ENCODE peak calls at places on chromosomes 13 and 19, in four cellular contexts. K is K562, S is GM12878, T is WTC11. G is an unnamed sample.

GRCh38 chr13:98847780-98848179 is 95.3 kb upstream of the SLC15A1 start:
- DNase-seq in K (peak), S (no peak), T (peak), G (no peak)

GRCh38 chr19:55383279-55383788 is 758 bp downstream of the TMEM238 start:
- DNase-seq in K (no peak), S (no peak), T (no peak), G (no peak)

GRCh38 chr19:13951799-13952153 is 533 bp upstream of the DCAF15 start:
- DNase-seq in K (no peak), S (no peak), T (no peak), G (no peak)

GRCh38 chr13:19618925-19619324 is 14.5 kb upstream of the MPHOSPH8 start:
- DNase-seq in K (peak), S (no peak), T (peak), G (peak)

GRCh38 chr19:10644351-10645007 is 9.7 kb upstream of the ILF3 start:
- DNase-seq in K (peak), S (no peak), T (peak), G (peak)

GRCh38 chr19:16654151-16654550 is 5.8 kb downstream of the SMIM7 start:
- DNase-seq in K (peak), S (no peak), T (no peak), G (peak)

GRCh38 chr19:45632468-45633196 is 6.6 kb downstream of the EML2 start:
- DNase-seq in K (peak), S (no peak), T (peak), G (no peak)

GRCh38 chr19:30353394-30353793 is 18.8 kb upstream of the ZNF536 start:
- DNase-seq in K (no peak), S (no peak), T (no peak), G (no peak)

GRCh38 chr13:100976993-100977392 is 302.4 kb upstream of the TMTC4 start:
- DNase-seq in K (no peak), S (no peak), T (no peak), G (no peak)

GRCh38 chr13:23020246-23020843 is 160.4 kb upstream of the SGCG start:
- DNase-seq in K (peak), S (peak), T (peak), G (peak)

GRCh38 chr13:108270442-108270841 is 924 bp downstream of the TNFSF13B start:
- DNase-seq in K (no peak), S (no peak), T (no peak), G (no peak)

GRCh38 chr19:17394891-17395415 is 957 bp upstream of the CCDC194 start:
- DNase-seq in K (peak), S (no peak), T (peak), G (no peak)

GRCh38 chr13:26951581-26952177 is 191.1 kb upstream of the GPR12 start:
- DNase-seq in K (no peak), S (no peak), T (no peak), G (peak)

DNA sequence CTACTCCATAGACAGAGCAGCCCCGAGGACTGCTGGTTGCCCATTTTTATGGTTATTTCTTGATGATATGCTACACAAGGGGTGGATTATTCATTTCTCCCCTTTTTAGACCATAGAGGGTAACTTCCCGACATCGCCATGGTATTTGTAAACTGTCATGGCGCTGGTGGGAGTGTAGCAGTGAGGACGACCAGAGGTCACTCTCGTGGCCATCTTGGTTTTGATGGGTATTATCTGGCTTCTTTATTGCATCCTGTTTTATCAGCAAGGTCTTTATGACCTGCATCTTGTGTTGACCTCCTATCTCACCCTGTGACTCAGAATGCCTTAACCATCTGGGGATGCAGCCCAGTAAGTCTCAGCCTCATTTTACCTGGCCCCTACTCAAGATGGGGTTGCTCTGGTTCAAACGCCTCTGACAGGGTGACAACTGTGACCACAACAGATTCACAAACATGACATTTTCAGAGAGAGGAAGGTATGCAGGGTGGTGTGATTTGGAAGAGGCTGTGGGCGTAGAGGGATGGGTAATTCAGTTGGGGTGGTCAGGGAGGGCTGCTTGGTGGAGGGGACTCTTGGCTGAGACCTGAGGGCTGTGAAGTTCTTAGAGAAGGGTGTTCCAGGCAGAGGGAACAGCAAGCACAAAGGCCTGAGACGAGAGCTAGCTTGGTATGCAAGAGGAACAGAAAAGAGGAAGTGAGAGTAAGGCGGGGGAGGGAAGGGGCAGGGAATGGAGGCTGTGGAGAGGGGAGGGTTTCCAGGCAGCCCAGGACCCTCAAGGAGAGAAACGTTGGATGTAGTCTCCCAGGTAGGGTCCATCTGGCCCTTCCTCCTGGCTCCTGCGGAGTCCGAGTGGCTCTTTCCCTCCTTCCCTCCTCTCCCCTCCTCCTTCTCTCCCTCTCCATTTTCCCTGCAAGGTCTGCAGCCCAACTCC is 23.5 kb downstream of the FAM187B start:
- DNase-seq in K (peak), S (peak), T (no peak), G (no peak)
- TF ChIP-seq ETV6 in K (no peak), S (no peak), T (no peak), G (no peak)

GRCh38 chr19:46674416-46675178 is 13.6 kb upstream of the DACT3 start:
- DNase-seq in K (peak), S (no peak), T (peak), G (no peak)
- TF ChIP-seq ETV6 in K (no peak), S (no peak), T (no peak), G (no peak)

DNA sequence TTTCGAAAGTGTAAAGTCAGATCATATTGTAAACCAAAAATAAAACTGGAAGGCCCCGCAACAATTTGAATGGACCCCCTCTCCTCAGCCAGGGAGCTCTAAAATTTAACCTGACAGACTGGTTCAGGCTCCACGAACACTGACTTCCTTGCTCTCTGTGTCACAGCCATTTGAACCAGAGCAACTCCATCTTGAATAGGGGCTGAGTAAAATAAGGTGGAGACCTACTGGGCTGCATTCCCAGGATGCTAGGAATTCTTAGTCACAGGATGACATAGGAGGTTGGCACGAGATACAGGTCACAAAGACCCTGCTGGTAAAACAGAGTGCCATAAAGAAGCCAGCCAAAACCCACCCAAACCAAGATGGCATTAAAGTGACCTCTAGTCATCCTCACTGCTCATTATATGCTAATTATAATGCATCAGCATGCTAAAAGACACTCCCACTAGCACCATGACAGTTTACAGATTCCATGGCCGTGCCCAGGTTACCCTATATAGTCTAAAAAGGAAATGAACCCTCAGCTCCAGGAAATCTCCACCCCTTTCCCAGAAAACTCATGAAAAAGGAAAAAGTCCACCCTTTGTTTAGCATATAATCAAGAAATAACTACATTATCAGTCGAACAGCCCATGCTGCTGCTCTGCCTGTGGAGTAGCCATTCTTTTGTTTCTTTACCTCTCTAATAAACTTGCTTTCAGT is 43.1 kb downstream of the RFXAP start:
- DNase-seq in K (no peak), S (no peak), T (no peak), G (no peak)
- TF ChIP-seq ETV6 in K (no peak), S (no peak), T (no peak), G (no peak)

DNA sequence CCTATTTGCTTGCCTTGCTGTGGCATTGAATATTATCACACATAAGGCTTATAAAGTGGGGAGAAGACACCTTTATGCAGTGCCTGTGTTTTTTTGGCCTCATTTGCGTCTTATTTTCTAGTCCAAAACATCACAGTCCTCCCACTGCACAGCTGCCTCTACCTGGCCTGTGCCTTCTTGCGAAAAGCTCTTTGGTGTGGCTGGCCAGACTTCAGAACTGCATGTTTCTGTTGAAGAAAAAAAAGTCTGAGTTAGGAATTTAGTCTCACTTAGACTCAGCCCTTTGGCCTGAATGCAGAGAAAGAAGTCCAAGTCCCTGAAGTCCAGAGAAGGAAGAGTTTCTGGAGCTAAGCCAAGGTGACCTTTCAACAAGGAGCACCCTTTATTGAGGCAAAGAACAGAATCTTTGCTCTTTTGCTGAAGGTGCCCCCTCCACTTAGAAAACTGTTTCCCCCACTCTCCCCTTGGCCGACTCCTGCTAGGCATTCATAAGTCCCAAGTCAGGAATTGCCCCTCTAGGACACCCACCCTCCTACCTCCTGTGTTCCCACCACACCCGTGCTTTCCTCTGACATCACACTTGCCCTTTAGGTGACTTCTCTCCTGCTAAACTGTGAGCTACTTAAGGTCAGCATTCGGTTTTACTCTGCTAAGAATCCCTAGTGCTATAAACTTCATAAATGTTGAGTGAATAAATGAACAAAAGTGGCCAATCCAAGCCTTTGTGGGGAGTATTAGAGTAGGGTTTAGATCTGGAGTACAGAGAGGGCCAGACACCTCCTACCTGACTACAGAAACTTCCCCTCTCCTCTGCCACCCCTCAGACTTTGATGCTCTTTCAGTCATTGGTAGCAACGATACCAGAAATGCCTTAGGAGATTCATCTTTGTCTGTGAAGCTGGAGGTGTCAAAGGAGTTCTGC is 226.8 kb downstream of the LACC1 start:
- DNase-seq in K (no peak), S (no peak), T (no peak), G (no peak)
- TF ChIP-seq ETV6 in K (no peak), S (no peak), T (no peak), G (no peak)

GRCh38 chr19:42250666-42251531 is 4.0 kb downstream of the ERF start:
- DNase-seq in K (no peak), S (no peak), T (no peak), G (no peak)
- TF ChIP-seq ETV6 in K (no peak), S (no peak), T (no peak), G (no peak)

GRCh38 chr19:29273000-29273691 is 60.2 kb upstream of the UQCRFS1 start:
- DNase-seq in K (no peak), S (no peak), T (no peak), G (no peak)

GRCh38 chr19:29271911-29272310 is 59.0 kb upstream of the UQCRFS1 start:
- DNase-seq in K (no peak), S (no peak), T (no peak), G (no peak)

GRCh38 chr19:29278716-29279115 is 65.8 kb upstream of the UQCRFS1 start:
- DNase-seq in K (no peak), S (no peak), T (no peak), G (no peak)

GRCh38 chr19:29275266-29275665 is 62.3 kb upstream of the UQCRFS1 start:
- DNase-seq in K (no peak), S (no peak), T (no peak), G (no peak)

DNA sequence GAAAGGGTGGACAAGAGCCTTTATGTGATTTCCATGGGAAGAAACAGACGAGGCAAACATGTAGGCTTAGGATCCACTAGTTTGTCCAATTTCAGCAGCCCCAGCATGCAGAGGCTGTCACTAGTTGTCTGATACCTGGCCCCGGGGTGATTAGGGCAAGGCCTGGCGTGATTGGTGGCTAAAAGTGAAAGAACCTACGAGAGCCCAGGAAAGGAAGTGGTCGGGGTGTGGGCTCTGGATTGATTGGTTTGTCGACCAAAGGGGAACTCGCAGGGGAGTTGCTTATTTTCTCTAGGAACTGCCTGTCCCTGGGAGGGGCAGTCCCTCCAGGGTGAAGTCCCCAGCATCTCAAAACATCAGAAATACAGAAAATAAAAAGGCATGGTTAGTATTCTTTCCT is 64.2 kb upstream of the UQCRFS1 start:
- DNase-seq in K (peak), S (peak), T (peak), G (no peak)
- TF ChIP-seq ETV6 in K (no peak), S (no peak), T (no peak), G (no peak)